ENCODE peak calls at places on chromosomes 7 and 10, in six cellular contexts. I is IMR-90, Y is HCT116, H is GM23248, Z is mesendoderm, X is OCI-LY7. K is an unnamed sample.

GRCh38 chr7:104275900-104276299 is 52.5 kb upstream of the LHFPL3 start:
- DNase-seq in I (peak; percentile 8), Y (no peak), H (peak; percentile 32), Z (no peak), X (no peak), K (no peak)

GRCh38 chr10:110833941-110834621 is 37.6 kb upstream of the PDCD4 start:
- DNase-seq in I (no peak), Y (no peak), H (no peak), Z (no peak), X (no peak), K (no peak)

GRCh38 chr7:15303357-15303756 is 258.5 kb downstream of the AGMO start:
- DNase-seq in I (no peak), Y (no peak), H (no peak), Z (no peak), X (no peak), K (no peak)

GRCh38 chr10:79001082-79001885 is 67.5 kb upstream of the ZMIZ1 start:
- DNase-seq in I (peak; percentile 50), Y (no peak), H (peak; percentile 51), Z (no peak), X (no peak), K (peak; percentile 93)

GRCh38 chr10:34908472-34908871 is 93.4 kb upstream of the PARD3 start:
- DNase-seq in I (peak; percentile 69), Y (no peak), H (peak; percentile 96), Z (no peak), X (no peak), K (peak; percentile 92)

GRCh38 chr7:22452142-22452763 is 47.7 kb downstream of the STEAP1B start:
- DNase-seq in I (no peak), Y (peak; percentile 42), H (peak; percentile 54), Z (peak; percentile 85), X (peak; percentile 86), K (peak; percentile 52)

GRCh38 chr10:130025811-130026510 is 61.9 kb upstream of the EBF3 start:
- DNase-seq in I (no peak), Y (no peak), H (no peak), Z (no peak), X (no peak), K (peak; percentile 41)

GRCh38 chr10:70685461-70685911 is 13.2 kb downstream of the ADAMTS14 start:
- DNase-seq in I (no peak), Y (no peak), H (no peak), Z (peak; percentile 23), X (no peak), K (peak; percentile 62)

GRCh38 chr10:124001391-124002260 is 91.8 kb downstream of the CHST15 start:
- DNase-seq in I (no peak), Y (no peak), H (no peak), Z (no peak), X (no peak), K (peak; percentile 58)

GRCh38 chr7:31512166-31512565 is 1.7 kb upstream of the ITPRID1 start:
- DNase-seq in I (no peak), Y (no peak), H (no peak), Z (no peak), X (no peak), K (no peak)

GRCh38 chr7:34160261-34160752 is 255.0 kb downstream of the BMPER start:
- DNase-seq in I (peak; percentile 92), Y (no peak), H (peak; percentile 97), Z (no peak), X (no peak), K (peak; percentile 92)

GRCh38 chr10:79286318-79286951 is 60.8 kb upstream of the PPIF start:
- DNase-seq in I (peak; percentile 29), Y (no peak), H (peak; percentile 30), Z (no peak), X (peak; percentile 89), K (peak; percentile 95)

GRCh38 chr10:23886355-23886754 is 322.6 kb upstream of the KIAA1217 start:
- DNase-seq in I (no peak), Y (no peak), H (no peak), Z (peak; percentile 50), X (no peak), K (no peak)

GRCh38 chr7:18224138-18224537 is 196.5 kb upstream of the PRPS1L1 start:
- DNase-seq in I (no peak), Y (no peak), H (no peak), Z (no peak), X (no peak), K (no peak)

DNA sequence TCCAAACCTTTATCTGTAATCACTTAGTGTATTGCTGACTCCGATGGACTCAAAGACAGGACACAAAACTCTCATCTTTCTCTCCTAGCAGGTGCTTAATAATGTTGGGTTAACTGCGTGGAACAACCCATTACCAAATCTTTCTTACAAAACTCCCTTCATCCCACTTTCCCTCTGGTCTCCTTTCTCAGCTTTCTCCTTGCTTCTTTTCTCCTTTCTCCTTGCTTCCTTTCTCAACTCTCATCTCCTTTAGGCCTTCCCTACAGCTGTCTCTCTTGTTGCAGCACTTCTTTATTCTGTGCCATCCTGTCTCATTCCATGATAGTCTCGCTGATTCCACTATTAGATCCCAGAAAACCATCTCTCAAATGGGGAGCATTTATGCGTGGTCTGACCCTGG is 67.5 kb downstream of the TNS3 start:
- DNase-seq in I (no peak), Y (no peak), H (no peak), Z (no peak), X (no peak), K (no peak)
- H3K27ac ChIP-seq in I (peak overlapping the region; percentile 27), Y (no peak overlapping the region), H (peak overlapping the region; percentile 79), Z (no peak overlapping the region), X (no peak overlapping the region), K (peak overlapping the region; percentile 71)

DNA sequence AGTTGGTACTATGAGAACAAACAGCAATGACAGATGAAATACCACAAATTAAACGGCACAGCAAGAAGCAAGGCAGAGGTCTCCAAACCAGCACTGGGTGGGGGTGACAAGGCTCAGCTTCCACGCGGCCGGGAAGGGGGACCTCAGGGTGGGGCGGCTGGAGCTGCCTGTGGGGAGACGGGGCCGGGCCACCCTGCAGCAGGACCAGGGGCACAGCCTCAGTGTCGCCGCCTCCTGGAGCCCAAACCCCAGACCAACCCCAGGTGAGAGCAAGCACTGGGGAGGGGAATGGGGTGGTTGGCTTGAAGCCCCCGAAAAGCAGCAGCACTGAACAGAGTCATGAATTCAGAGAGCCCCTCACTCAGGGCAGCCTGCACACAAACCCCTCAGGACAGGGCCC is 49.3 kb upstream of the PRKAR1B start:
- DNase-seq in I (no peak), Y (no peak), H (no peak), Z (no peak), X (no peak), K (peak; percentile 53)
- H3K36me3 ChIP-seq in I (peaks cover 29% of the 10 kb centered on the region), Y (peaks cover 9% of the 10 kb centered on the region), H (no peaks in the 10 kb centered on the region), Z (peaks cover 4% of the 10 kb centered on the region), X (peaks cover 93% of the 10 kb centered on the region), K (peaks cover 25% of the 10 kb centered on the region)

DNA sequence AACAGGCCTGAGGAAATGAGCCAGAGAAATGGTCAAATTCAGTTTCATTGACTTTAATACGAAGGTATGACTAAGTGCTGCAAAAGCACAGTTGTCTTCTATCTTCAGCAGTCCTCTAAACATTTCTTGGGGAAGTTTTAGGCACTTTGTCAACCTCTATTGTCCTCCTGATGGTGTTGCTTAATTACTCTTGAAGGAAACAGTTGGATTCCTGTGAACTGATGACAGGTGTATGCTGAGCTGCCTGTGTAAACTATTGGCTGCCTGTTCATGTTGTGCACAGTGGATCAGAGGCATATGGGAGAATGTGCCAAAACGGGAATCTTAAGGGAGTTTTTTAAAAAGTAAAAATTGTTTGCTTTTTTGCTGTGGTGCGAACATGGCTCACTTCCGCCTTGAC is 221.0 kb downstream of the AUTS2 start:
- DNase-seq in I (no peak), Y (no peak), H (no peak), Z (no peak), X (no peak), K (no peak)
- H3K4me2 ChIP-seq in I (no peak overlapping the region), Y (no peak overlapping the region), H (no peak overlapping the region), Z (no peak overlapping the region), X (peak overlapping the region; percentile 52), K (no peak overlapping the region)

GRCh38 chr7:140489021-140489349 is 9.7 kb upstream of the MKRN1 start:
- DNase-seq in I (no peak), Y (no peak), H (no peak), Z (peak; percentile 28), X (no peak), K (no peak)

GRCh38 chr7:140479739-140480084 is 407 bp upstream of the MKRN1 start:
- DNase-seq in I (no peak), Y (no peak), H (no peak), Z (no peak), X (no peak), K (no peak)

GRCh38 chr7:140485463-140486265 is 6.4 kb upstream of the MKRN1 start:
- DNase-seq in I (no peak), Y (no peak), H (no peak), Z (peak; percentile 42), X (no peak), K (no peak)

GRCh38 chr7:140484479-140484878 is 5.2 kb upstream of the MKRN1 start:
- DNase-seq in I (no peak), Y (no peak), H (no peak), Z (peak; percentile 89), X (no peak), K (no peak)

GRCh38 chr7:140484951-140485350 is 5.6 kb upstream of the MKRN1 start:
- DNase-seq in I (no peak), Y (no peak), H (no peak), Z (peak; percentile 81), X (no peak), K (no peak)
- H3K27ac ChIP-seq in I (no peak overlapping the region), Y (no peak overlapping the region), H (no peak overlapping the region), Z (peak overlapping the region; percentile 86), X (no peak overlapping the region), K (no peak overlapping the region)

GRCh38 chr7:92517626-92518025 is 10.7 kb downstream of the PEX1 start:
- DNase-seq in I (peak; percentile 64), Y (no peak), H (peak; percentile 58), Z (no peak), X (no peak), K (peak; percentile 39)

GRCh38 chr7:92508949-92509348 is 19.4 kb downstream of the PEX1 start:
- DNase-seq in I (no peak), Y (no peak), H (no peak), Z (no peak), X (no peak), K (no peak)

DNA sequence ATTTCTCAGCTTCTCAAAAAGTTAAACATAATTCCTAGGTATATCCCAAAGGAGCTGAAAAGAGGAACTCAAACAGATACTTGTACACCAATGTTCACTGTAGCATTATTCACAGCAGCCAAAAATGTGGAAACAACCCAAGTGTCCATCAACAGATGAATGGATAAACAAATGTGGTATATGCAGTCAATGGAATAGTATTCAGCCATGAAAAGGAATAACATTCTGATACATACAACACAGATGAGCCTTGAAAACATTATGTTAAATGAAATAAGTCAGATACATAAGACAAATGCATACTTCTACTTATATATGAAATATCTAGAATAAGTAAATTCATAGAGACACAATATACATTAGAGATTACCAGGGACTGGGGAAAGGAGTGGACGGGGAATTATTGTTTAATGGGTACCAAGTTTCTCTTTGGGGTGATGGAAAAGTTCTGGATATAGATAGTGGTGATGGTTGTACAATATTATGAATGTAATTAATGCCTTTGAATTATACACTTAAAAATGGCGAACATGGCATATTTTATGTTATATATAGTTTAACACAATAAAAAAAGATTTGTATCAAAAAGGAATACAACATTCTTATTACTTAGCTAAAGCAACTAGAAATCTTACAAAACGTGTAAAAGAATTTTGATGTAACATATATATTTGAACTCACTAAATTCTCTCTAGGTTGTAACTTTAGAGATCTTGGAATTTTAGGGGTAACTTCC is 15.0 kb downstream of the PEX1 start:
- DNase-seq in I (no peak), Y (no peak), H (no peak), Z (no peak), X (no peak), K (no peak)
- H3K36me3 ChIP-seq in I (peaks cover 4% of the 10 kb centered on the region), Y (no peaks in the 10 kb centered on the region), H (peaks cover 7% of the 10 kb centered on the region), Z (no peaks in the 10 kb centered on the region), X (peaks cover 71% of the 10 kb centered on the region), K (peaks cover 12% of the 10 kb centered on the region)

K was measured in osteoblast.